ENCODE peak calls at places on chromosomes 13 and 19, in six cellular contexts. U is IMR-90, T is nephron progenitor cell, B is Peyer's patch, S is fibroblast of mammary gland, P is AG10803. G is an unnamed sample.

GRCh38 chr19:42352216-42352892 is 26.9 kb downstream of the MEGF8 start:
- DNase-seq in U (peak), T (no peak), B (no peak), S (no peak), P (peak), G (peak)

GRCh38 chr13:101424381-101425155 is 8.3 kb upstream of the NALCN start:
- DNase-seq in U (peak), T (no peak), B (no peak), S (no peak), P (no peak), G (peak)

GRCh38 chr13:73417012-73417615 is 358.3 kb downstream of the KLF5 start:
- DNase-seq in U (no peak), T (no peak), B (no peak), S (peak), P (peak), G (peak)

GRCh38 chr13:113547248-113547971 is 37.1 kb upstream of the TFDP1 start:
- DNase-seq in U (peak), T (no peak), B (no peak), S (peak), P (peak), G (peak)

GRCh38 chr13:20190481-20191310 is 2.0 kb downstream of the GJB2 start:
- DNase-seq in U (peak), T (no peak), B (no peak), S (peak), P (peak), G (peak)

GRCh38 chr13:105735269-105735668 is 800.2 kb downstream of the EFNB2 start:
- DNase-seq in U (no peak), T (no peak), B (no peak), S (no peak), P (no peak), G (peak)

GRCh38 chr13:86608739-86609138 is 809.5 kb upstream of the SLITRK6 start:
- DNase-seq in U (no peak), T (no peak), B (no peak), S (no peak), P (no peak), G (no peak)

GRCh38 chr19:38263696-38264485 is 482 bp upstream of the SPINT2 start:
- DNase-seq in U (peak), T (peak), B (peak), S (no peak), P (peak), G (peak)

GRCh38 chr19:57675881-57676280 is 5.9 kb upstream of the ZNF551 start:
- DNase-seq in U (no peak), T (no peak), B (no peak), S (peak), P (peak), G (peak)

GRCh38 chr19:46913852-46914430 is 53.1 kb downstream of the ARHGAP35 start:
- DNase-seq in U (peak), T (no peak), B (no peak), S (peak), P (peak), G (peak)

GRCh38 chr13:109146912-109147624 is 517.7 kb downstream of the MYO16 start:
- DNase-seq in U (peak), T (no peak), B (no peak), S (peak), P (peak), G (peak)

GRCh38 chr19:46076951-46077814 is 36.4 kb upstream of the IGFL4 start:
- DNase-seq in U (peak), T (peak), B (no peak), S (peak), P (peak), G (peak)

GRCh38 chr19:19643158-19644053 is at the start of gene GMIP:
- DNase-seq in U (peak), T (peak), B (peak), S (peak), P (peak), G (peak)
- TF ChIP-seq CTCF in U (peak), T (peak), B (peak), S (peak), P (peak), G (peak)

DNA sequence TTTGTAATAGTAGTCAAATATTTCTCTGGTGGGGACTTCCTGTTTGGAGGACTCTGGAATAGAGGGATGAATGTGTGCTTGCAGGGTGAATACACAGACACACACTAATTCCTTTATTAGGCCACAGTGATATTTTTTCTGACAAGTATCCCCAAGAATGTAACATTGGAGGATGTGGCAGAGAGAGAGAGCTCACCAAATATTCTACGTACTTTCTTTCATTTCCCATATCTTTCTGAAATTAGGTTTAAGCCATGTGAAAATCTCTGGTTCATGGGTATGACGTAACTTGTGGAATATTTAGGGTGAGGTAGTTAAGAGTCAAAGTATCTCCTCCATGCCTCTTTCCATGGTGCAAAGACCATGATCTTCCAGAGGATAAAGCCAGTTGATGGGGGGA is 463.4 kb downstream of the DIAPH3 start:
- DNase-seq in U (peak), T (no peak), B (no peak), S (no peak), P (peak), G (peak)
- TF ChIP-seq CTCF in U (no peak), T (no peak), B (no peak), S (no peak), P (no peak), G (no peak)

DNA sequence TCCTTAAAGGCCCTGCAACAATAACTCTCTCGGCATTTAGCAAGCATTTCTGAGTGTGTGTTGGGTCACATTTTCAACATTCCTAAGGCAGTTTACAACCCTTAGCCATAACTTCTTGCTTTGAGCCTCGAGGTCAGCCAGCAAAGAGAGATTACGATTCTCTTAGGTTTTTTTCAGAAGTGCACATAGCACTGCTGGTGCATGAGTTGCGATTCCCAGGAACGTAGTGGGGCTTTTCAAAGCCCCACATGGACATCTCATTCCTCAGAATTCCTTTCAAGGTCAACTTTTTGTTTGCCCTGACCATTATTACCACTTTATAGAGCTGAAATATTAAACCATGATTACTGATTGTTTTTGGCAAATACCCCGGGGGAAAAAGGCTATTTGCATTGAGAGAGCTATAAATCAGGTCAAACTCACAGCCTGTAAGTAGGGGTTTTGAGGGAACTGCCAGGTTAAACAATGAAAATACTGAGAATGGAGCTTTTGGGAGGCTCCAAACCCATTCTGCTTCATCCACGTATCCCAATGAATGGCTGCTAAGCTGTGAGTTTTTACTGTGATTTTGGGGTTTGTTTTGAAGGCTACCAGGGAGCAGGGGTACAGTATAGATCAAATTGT is 705.4 kb downstream of the GPC5 start:
- DNase-seq in U (peak), T (peak), B (no peak), S (no peak), P (no peak), G (peak)
- TF ChIP-seq CTCF in U (no peak), T (no peak), B (no peak), S (no peak), P (no peak), G (no peak)

GRCh38 chr13:35961461-35962220 is 169.5 kb downstream of the DCLK1 start:
- DNase-seq in U (peak), T (no peak), B (no peak), S (peak), P (peak), G (peak)
- TF ChIP-seq CTCF in U (no peak), T (no peak), B (no peak), S (peak), P (peak), G (peak)

GRCh38 chr13:43959291-43959690 is 79.6 kb downstream of the LACC1 start:
- DNase-seq in U (no peak), T (no peak), B (no peak), S (no peak), P (no peak), G (no peak)

GRCh38 chr13:43965446-43965845 is 85.7 kb downstream of the LACC1 start:
- DNase-seq in U (no peak), T (peak), B (no peak), S (no peak), P (no peak), G (no peak)

GRCh38 chr13:43964698-43965097 is 85.0 kb downstream of the LACC1 start:
- DNase-seq in U (no peak), T (no peak), B (no peak), S (no peak), P (no peak), G (no peak)

GRCh38 chr13:43961909-43962308 is 82.2 kb downstream of the LACC1 start:
- DNase-seq in U (no peak), T (no peak), B (no peak), S (no peak), P (no peak), G (no peak)

DNA sequence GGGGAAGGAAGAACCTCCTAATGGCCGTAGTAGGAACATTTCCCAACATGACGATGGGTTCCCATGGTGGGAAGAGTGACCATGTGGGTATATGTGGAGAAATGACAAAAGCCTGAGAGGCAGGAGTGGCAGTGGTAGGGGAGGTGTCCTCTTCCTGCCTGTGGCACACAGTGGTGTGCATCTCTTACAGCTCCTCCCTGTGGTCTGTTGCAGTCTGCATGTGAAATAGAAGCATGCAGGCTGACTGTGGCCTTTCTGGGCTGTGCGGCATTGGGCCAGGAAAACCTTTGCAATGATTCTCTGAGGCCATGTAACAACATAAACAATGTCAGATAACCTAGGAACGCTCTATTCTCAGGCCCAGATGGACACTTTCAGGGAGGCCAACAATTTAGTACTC is 84.0 kb downstream of the LACC1 start:
- DNase-seq in U (no peak), T (no peak), B (no peak), S (no peak), P (no peak), G (peak)
- TF ChIP-seq CTCF in U (no peak), T (no peak), B (no peak), S (peak), P (no peak), G (peak)

DNA sequence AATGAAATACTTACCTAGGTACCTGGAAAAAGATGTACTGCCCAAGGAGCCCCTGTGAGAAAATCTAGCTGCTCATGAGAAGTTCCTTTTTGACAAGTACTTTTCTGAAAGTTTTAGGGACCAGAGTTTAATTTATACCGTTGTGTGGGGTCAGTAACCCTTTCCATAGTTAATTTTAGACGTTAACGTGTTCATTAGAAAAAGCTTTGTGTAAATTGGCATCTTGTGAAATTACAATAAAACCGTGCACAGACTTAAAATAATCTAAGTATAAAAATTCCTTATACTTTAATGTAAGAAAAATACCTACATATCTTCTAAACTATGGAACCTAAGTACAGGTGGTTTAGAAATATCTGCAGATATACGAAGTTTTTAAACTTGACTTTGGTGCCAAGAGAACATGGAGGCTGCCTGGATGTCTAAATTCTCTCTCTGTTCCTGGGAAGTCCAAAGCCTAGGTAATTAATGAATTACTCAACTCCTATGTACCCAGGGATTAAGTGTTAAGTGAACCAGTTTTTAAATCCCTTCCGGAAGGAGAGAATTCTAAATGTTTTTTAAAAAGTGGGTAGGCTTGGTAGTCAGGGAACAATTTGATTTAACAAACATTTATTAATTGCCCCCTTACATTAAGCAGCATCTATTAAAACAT is 50.2 kb upstream of the PDX1 start:
- DNase-seq in U (no peak), T (no peak), B (no peak), S (no peak), P (no peak), G (no peak)
- TF ChIP-seq CTCF in U (no peak), T (no peak), B (no peak), S (no peak), P (no peak), G (no peak)

DNA sequence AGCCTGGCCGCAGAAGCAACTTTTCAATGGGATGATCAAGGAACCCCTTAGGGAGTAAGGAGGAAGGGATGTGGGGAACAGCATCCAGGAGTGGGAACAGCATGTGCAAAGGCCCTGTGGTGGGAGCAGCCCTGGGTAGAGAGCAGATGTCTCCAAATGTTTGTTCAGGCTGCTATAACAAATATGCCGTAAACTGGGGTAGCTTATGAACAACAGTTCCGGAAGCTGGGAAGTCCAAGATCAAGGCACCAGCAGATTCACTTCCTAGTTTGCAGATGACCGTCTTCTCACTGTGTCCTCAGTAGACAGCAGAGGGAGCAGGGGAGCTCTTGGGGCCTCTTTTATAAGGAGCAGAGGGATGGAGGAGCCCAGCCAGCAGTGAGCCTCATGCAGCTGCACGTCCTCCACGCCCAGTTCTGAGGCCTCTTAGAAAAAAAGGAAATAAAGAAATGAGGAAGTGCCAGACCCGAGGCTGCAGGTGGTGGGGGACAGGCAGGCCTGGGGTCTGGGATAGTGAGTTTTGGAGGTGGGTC is 4.2 kb upstream of the LRRC25 start:
- DNase-seq in U (peak), T (no peak), B (peak), S (peak), P (peak), G (peak)
- TF ChIP-seq CTCF in U (peak), T (peak), B (no peak), S (peak), P (peak), G (peak)

GRCh38 chr13:33388254-33388998 is 102.9 kb upstream of the STARD13 start:
- DNase-seq in U (no peak), T (no peak), B (no peak), S (no peak), P (peak), G (no peak)
- TF ChIP-seq CTCF in U (no peak), T (no peak), B (no peak), S (peak), P (no peak), G (no peak)

GRCh38 chr13:76038920-76039716 is 403.0 kb downstream of the LMO7 start:
- DNase-seq in U (no peak), T (no peak), B (no peak), S (no peak), P (no peak), G (no peak)
- TF ChIP-seq CTCF in U (no peak), T (no peak), B (no peak), S (peak), P (no peak), G (peak)